ENCODE peak calls at places on chromosomes 3 and 15, in seven cellular contexts. W, P, L, X, C, Y and A are unnamed samples.

GRCh38 chr15:83127547-83128150 is 20.2 kb downstream of the TM6SF1 start:
- DNase-seq in W (no peak), P (no peak), L (no peak), X (no peak), C (no peak), Y (no peak), A (no peak)

GRCh38 chr3:134483195-134483890 is 2.4 kb downstream of the ANAPC13 start:
- DNase-seq in W (no peak), P (no peak), L (no peak), X (no peak), C (no peak), Y (peak; percentile 77), A (no peak)

GRCh38 chr3:47283596-47284364 is 1.0 kb downstream of the KLHL18 start:
- DNase-seq in W (peak; percentile 70), P (peak; percentile 5), L (no peak), X (no peak), C (peak; percentile 44), Y (no peak), A (no peak)

GRCh38 chr3:42210731-42211130 is 55.3 kb downstream of the CCK start:
- DNase-seq in W (no peak), P (no peak), L (no peak), X (no peak), C (no peak), Y (no peak), A (no peak)

GRCh38 chr15:35777016-35777415 is 231.1 kb upstream of the DPH6 start:
- DNase-seq in W (no peak), P (no peak), L (no peak), X (no peak), C (no peak), Y (no peak), A (no peak)

GRCh38 chr3:72177075-72178050 is 392.4 kb upstream of the PROK2 start:
- DNase-seq in W (peak; percentile 34), P (no peak), L (peak; percentile 29), X (peak; percentile 65), C (peak; percentile 21), Y (peak; percentile 33), A (no peak)

GRCh38 chr15:31487811-31488436 is 161.3 kb downstream of the KLF13 start:
- DNase-seq in W (peak; percentile 31), P (no peak), L (no peak), X (no peak), C (peak; percentile 71), Y (peak; percentile 40), A (no peak)

GRCh38 chr3:18423401-18424212 is 1.5 kb downstream of the SATB1 start:
- DNase-seq in W (peak; percentile 11), P (peak; percentile 23), L (no peak), X (peak; percentile 53), C (peak; percentile 52), Y (peak; percentile 63), A (no peak)

GRCh38 chr3:120622870-120623718 is 27.0 kb downstream of the NDUFB4 start:
- DNase-seq in W (no peak), P (no peak), L (no peak), X (no peak), C (peak; percentile 10), Y (peak; percentile 10), A (peak; percentile 48)

GRCh38 chr3:129611812-129612349 is 5.4 kb upstream of the PLXND1 start:
- DNase-seq in W (peak; percentile 89), P (no peak), L (no peak), X (peak; percentile 52), C (no peak), Y (peak; percentile 69), A (peak; percentile 75)